ENCODE peak calls at places on chromosomes 5 and 9, in eight cellular contexts. M, S, I, O, W, V, Z and U are unnamed samples.

GRCh38 chr5:103450333-103451061 is 112.1 kb downstream of the NUDT12 start:
- DNase-seq in M (no peak), Z (no peak), W (no peak), S (no peak), V (no peak), I (no peak), O (no peak), U (no peak)

GRCh38 chr5:135193213-135194125 is 159.4 kb upstream of the PITX1 start:
- DNase-seq in Z (peak; percentile 6), O (no peak), S (no peak), W (no peak), V (peak; percentile 73), M (no peak), I (no peak), U (no peak)

GRCh38 chr5:143016777-143017374 is 246.7 kb downstream of the ARHGAP26 start:
- DNase-seq in I (no peak), M (peak; percentile 54), V (peak; percentile 55), S (no peak), O (no peak), Z (peak; percentile 42), W (peak; percentile 50), U (no peak)

GRCh38 chr5:171595801-171596231 is 176.4 kb downstream of the FGF18 start:
- DNase-seq in O (no peak), W (no peak), I (no peak), V (no peak), M (peak; percentile 60), S (no peak), Z (no peak), U (no peak)

GRCh38 chr9:101418518-101419111 is 17.0 kb downstream of the ALDOB start:
- DNase-seq in M (no peak), O (no peak), V (no peak), I (no peak), W (no peak), Z (no peak), S (no peak), U (no peak)

GRCh38 chr9:113590991-113591898 is 127.7 kb downstream of the RGS3 start:
- DNase-seq in S (peak; percentile 90), W (peak; percentile 78), Z (peak; percentile 85), M (peak; percentile 77), V (peak; percentile 83), I (no peak), O (peak; percentile 80), U (peak; percentile 80)

GRCh38 chr9:1837453-1838084 is 177.6 kb upstream of the SMARCA2 start:
- DNase-seq in O (no peak), S (no peak), V (peak; percentile 34), Z (no peak), W (peak; percentile 11), I (no peak), M (peak; percentile 49), U (no peak)

GRCh38 chr5:66511491-66511890 is 84.7 kb upstream of the MAST4 start:
- DNase-seq in W (no peak), O (no peak), M (peak; percentile 2), Z (no peak), S (no peak), V (no peak), I (no peak), U (no peak)

GRCh38 chr5:94700592-94700991 is 82.1 kb downstream of the SLF1 start:
- DNase-seq in V (no peak), I (no peak), Z (no peak), O (no peak), W (no peak), M (no peak), S (no peak), U (no peak)

GRCh38 chr9:7976167-7976755 is 176.7 kb upstream of the DMAC1 start:
- DNase-seq in S (no peak), V (no peak), M (no peak), Z (no peak), O (no peak), I (no peak), W (peak; percentile 15), U (no peak)

GRCh38 chr5:152560508-152561137 is 155.5 kb upstream of the NMUR2 start:
- DNase-seq in V (peak; percentile 49), M (peak; percentile 59), S (no peak), I (peak; percentile 18), W (peak; percentile 46), O (peak; percentile 17), Z (peak; percentile 50), U (no peak)

GRCh38 chr5:14438195-14438606 is 143.4 kb upstream of the OTULINL start:
- DNase-seq in M (no peak), Z (no peak), O (no peak), V (no peak), W (no peak), S (no peak), I (no peak), U (no peak)

GRCh38 chr5:65811004-65811403 is 89.0 kb downstream of the NLN start:
- DNase-seq in V (no peak), I (peak; percentile 62), S (no peak), M (peak; percentile 17), W (no peak), Z (no peak), O (no peak), U (no peak)

GRCh38 chr9:108478871-108479332 is 376.9 kb downstream of the ACTL7B start:
- DNase-seq in M (peak; percentile 23), S (no peak), V (no peak), W (no peak), I (no peak), O (peak; percentile 33), Z (no peak), U (peak; percentile 42)

GRCh38 chr5:72956324-72957140 is 691 bp downstream of the FCHO2 start:
- DNase-seq in O (peak; percentile 56), I (no peak), V (peak; percentile 76), W (peak; percentile 51), S (peak; percentile 46), M (peak; percentile 59), Z (peak; percentile 49), U (peak; percentile 37)

GRCh38 chr5:72955143-72955767 is 586 bp upstream of the FCHO2 start:
- DNase-seq in V (peak; percentile 85), Z (peak; percentile 86), M (no peak), S (peak; percentile 75), I (no peak), W (peak; percentile 78), O (peak; percentile 68), U (no peak)

GRCh38 chr5:72957337-72957736 is 1.5 kb downstream of the FCHO2 start:
- DNase-seq in V (peak; percentile 30), S (no peak), M (no peak), I (no peak), O (no peak), Z (no peak), W (no peak), U (no peak)

GRCh38 chr5:72954389-72954788 is 1.5 kb upstream of the FCHO2 start:
- DNase-seq in I (no peak), V (peak; percentile 52), M (no peak), W (no peak), S (no peak), Z (no peak), O (no peak), U (no peak)

DNA sequence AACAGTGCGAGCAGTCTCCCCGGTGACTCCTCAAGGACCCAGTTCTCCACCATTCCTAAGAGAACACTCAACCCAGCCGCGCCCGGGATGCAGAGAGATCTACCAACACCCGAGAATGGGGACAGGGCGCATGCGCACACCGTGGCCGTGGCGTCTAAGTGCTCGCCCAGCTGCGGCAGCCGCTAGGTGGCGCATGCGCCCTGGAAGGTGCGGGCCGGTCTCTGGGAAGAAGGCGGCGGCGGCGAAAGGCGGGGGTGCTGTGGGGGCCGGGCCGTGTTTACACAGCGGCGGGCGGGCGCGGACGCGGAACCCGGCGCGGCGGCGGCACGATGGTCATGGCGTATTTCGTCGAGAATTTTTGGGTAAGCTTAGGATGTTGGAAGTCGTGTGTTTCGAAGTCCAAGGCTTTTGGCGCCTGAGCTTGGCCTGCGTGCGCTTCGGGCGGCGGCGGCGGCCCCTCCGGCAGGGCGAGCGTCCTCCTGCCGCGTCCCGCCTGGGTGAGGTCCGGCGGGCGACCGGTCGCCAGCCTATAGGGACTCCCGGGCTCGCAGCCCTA is at the start of gene FCHO2:
- DNase-seq in M (peak; percentile 97), Z (peak; percentile 99), I (peak; percentile 94), V (peak; percentile 98), O (peak; percentile 97), S (peak; percentile 98), W (peak; percentile 99), U (peak; percentile 96)
- TF ChIP-seq POLR2A in M (peak; percentile 70), Z (no peak), I (peak; percentile 70), V (peak; percentile 88), O (peak; percentile 60), S (peak; percentile 57), W (peak; percentile 87), U (peak; percentile 79)

GRCh38 chr5:157142317-157143126 is at the start of gene MED7:
- DNase-seq in O (peak; percentile 96), V (peak; percentile 98), Z (peak; percentile 95), W (peak; percentile 94), S (peak; percentile 94), M (peak; percentile 99), I (peak; percentile 99), U (peak; percentile 95)
- TF ChIP-seq POLR2A in O (peak; percentile 58), V (peak; percentile 88), Z (peak; percentile 59), W (peak; percentile 89), S (peak; percentile 86), M (peak; percentile 65), I (peak; percentile 87), U (peak; percentile 57)

GRCh38 chr5:394671-395155 is 48.3 kb upstream of the EXOC3 start:
- DNase-seq in M (no peak), Z (no peak), V (no peak), O (no peak), W (no peak), S (peak; percentile 10), I (no peak), U (no peak)

GRCh38 chr5:390571-391491 is 52.1 kb upstream of the EXOC3 start:
- DNase-seq in M (peak; percentile 38), S (no peak), V (no peak), I (no peak), W (no peak), Z (no peak), O (no peak), U (no peak)

GRCh38 chr5:393846-394275 is 49.1 kb upstream of the EXOC3 start:
- DNase-seq in S (no peak), M (no peak), V (no peak), W (no peak), Z (no peak), O (no peak), I (no peak), U (no peak)

GRCh38 chr5:389891-390290 is 53.1 kb upstream of the EXOC3 start:
- DNase-seq in V (no peak), O (no peak), M (no peak), S (no peak), Z (no peak), I (no peak), W (no peak), U (no peak)

DNA sequence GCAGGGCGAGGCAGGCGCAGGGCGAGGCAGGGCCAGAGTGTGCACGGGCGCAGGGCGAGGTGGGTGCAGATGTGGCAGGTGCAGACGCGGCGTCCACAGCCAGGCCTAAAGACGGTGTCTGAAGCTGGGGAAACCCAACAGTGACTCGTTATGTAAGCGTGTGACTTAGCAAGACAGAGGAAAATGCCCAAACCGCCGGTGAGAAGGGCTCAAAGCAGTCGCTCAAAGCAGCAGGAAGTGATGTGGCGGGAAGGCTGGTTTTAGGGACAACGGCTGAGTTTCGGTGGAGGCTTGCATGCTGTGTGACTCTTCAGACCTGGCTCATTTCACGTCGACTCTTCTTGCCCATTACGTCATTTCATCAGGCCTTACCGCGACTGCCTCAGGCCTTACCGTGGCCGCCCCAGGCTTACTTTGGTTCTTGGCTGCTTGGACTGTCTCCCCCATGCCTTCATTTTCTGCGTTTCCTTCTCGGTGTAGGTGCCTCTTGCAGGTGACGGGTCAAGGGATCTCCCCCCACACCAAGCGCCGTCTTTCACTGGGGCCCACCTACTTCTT is 50.5 kb upstream of the EXOC3 start:
- DNase-seq in W (no peak), O (peak; percentile 10), M (peak; percentile 63), V (no peak), Z (no peak), I (peak; percentile 8), S (no peak), U (no peak)
- TF ChIP-seq POLR2A in W (no peak), O (no peak), M (no peak), V (no peak), Z (no peak), I (no peak), S (no peak), U (no peak)

GRCh38 chr5:178204205-178205009 is at the start of gene HNRNPAB:
- DNase-seq in S (peak; percentile 96), V (peak; percentile 98), I (peak; percentile 92), Z (peak; percentile 95), O (peak; percentile 95), M (peak; percentile 98), W (peak; percentile 97), U (peak; percentile 97)
- TF ChIP-seq POLR2A in S (peak; percentile 98), V (peak; percentile 100), I (peak; percentile 99), Z (peak; percentile 88), O (peak; percentile 96), M (peak; percentile 100), W (peak; percentile 100), U (peak; percentile 100)